ENCODE peak calls at places on chromosomes 16 and 17, in seven cellular contexts. N is CD8-positive, alpha-beta memory T cell; L is body of pancreas; S is ovary; X is ascending aorta; V is DND-41; H is breast epithelium. J is an unnamed sample. For H3K36me3 and H3K4me1, the result is how much of the 10 kb centered on the place peaks cover.

GRCh38 chr17:59219370-59219769 is 941 bp upstream of the GDPD1 start:
- DNase-seq in X (no peak), N (no peak), L (no peak), S (no peak), V (no peak), H (no peak), J (no peak)

GRCh38 chr17:15269690-15270089 is 4.6 kb upstream of the PMP22 start:
- DNase-seq in V (no peak), N (no peak), S (no peak), X (no peak), H (no peak), L (no peak), J (no peak)

GRCh38 chr16:58684001-58684353 is 593 bp downstream of the SLC38A7 start:
- DNase-seq in H (no peak), L (no peak), V (no peak), S (no peak), N (no peak), X (no peak), J (no peak)

GRCh38 chr17:83179378-83179777 is 100.0 kb downstream of the METRNL start:
- DNase-seq in H (peak), N (no peak), V (peak), S (peak), X (peak), L (no peak), J (no peak)

GRCh38 chr16:1899641-1900451 is 18.4 kb downstream of the HS3ST6 start:
- DNase-seq in X (no peak), L (peak), N (no peak), S (no peak), H (no peak), V (no peak), J (no peak)

GRCh38 chr16:83554096-83554495 is 253.7 kb upstream of the HSBP1 start:
- DNase-seq in S (no peak), X (no peak), L (no peak), H (no peak), V (no peak), N (no peak), J (no peak)

GRCh38 chr16:8675183-8676159 is 1.1 kb downstream of the ABAT start:
- DNase-seq in N (peak), H (no peak), X (no peak), V (peak), S (peak), L (peak), J (peak)

GRCh38 chr17:78879679-78880186 is 23.3 kb downstream of the CEP295NL start:
- DNase-seq in H (peak), V (peak), N (no peak), S (peak), X (peak), L (peak), J (peak)

GRCh38 chr16:81445926-81446317 is 1.3 kb downstream of the CMIP start:
- DNase-seq in X (no peak), N (no peak), H (no peak), L (peak), S (no peak), V (no peak), J (no peak)

GRCh38 chr17:77375917-77376651 is 235.3 kb downstream of the SEC14L1 start:
- DNase-seq in S (peak), V (no peak), L (no peak), X (no peak), H (no peak), N (peak), J (peak)

GRCh38 chr16:50146479-50147435 is 6.3 kb upstream of the TENT4B start:
- DNase-seq in V (no peak), N (no peak), X (no peak), L (peak), S (no peak), H (no peak), J (no peak)

GRCh38 chr17:68437979-68438877 is 19.1 kb downstream of the WIPI1 start:
- DNase-seq in X (no peak), H (no peak), L (peak), S (no peak), N (no peak), V (peak), J (no peak)

GRCh38 chr16:83705856-83706255 is 101.9 kb upstream of the HSBP1 start:
- DNase-seq in X (no peak), H (no peak), N (no peak), S (no peak), L (no peak), V (no peak), J (no peak)

GRCh38 chr16:22743401-22743800 is 70.6 kb upstream of the HS3ST2 start:
- DNase-seq in L (no peak), V (no peak), H (no peak), S (no peak), X (no peak), N (no peak), J (no peak)

GRCh38 chr17:60170835-60171752 is 21.3 kb downstream of the CA4 start:
- DNase-seq in S (no peak), X (no peak), H (no peak), L (peak), N (no peak), V (no peak), J (no peak)

GRCh38 chr17:63984651-63985386 is 12.1 kb upstream of the SCN4A start:
- DNase-seq in V (peak), L (no peak), N (peak), X (peak), H (no peak), S (peak), J (peak)

GRCh38 chr17:48181653-48182052 is 74.1 kb downstream of the SNX11 start:
- DNase-seq in N (no peak), L (no peak), H (no peak), S (no peak), V (no peak), X (no peak), J (peak)

GRCh38 chr17:81885869-81886548 is 5.4 kb downstream of the ALYREF start:
- DNase-seq in S (no peak), X (no peak), H (no peak), L (no peak), N (no peak), V (no peak), J (peak)

DNA sequence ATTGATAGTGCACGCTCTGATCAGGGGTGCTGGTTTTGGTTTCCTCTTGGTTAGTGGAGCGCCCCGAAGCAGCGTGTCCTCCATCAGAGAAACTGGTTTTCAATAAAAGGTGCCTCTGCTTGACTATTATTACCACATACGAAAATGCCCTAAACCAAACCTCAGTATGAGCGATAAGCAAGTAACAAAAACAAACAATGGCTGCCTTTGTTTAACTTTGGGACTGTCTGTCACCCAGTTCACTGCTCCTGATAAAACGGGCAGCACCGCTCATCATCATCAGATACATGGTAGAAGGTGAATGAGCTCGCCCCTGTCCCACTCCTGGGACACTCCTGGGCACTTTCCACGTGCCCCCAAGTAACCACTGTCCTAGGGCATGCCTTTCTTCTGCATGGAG is 24.0 kb downstream of the DUSP14 start:
- DNase-seq in X (no peak), L (no peak), H (no peak), S (no peak), N (no peak), V (no peak), J (no peak)
- H3K36me3 ChIP-seq in X (under half), L (under half), H (under half), S (under half), N (under half), V (half or more), J (under half)

GRCh38 chr16:3022208-3022696 is 1.5 kb downstream of the HCFC1R1 start:
- DNase-seq in S (peak), L (peak), V (peak), X (peak), H (peak), N (peak), J (peak)

GRCh38 chr16:3020604-3021448 is 658 bp downstream of the TNFRSF12A start:
- DNase-seq in V (no peak), H (peak), L (peak), X (peak), S (peak), N (peak), J (peak)

GRCh38 chr16:3022697-3023414 is 886 bp downstream of the HCFC1R1 start:
- DNase-seq in L (no peak), V (no peak), X (peak), H (no peak), N (no peak), S (no peak), J (peak)

GRCh38 chr16:3020247-3020603 is at the start of gene TNFRSF12A:
- DNase-seq in N (peak), V (peak), S (peak), H (peak), L (peak), X (peak), J (peak)

GRCh38 chr16:3021449-3022207 is 1.5 kb downstream of the TNFRSF12A start:
- DNase-seq in L (peak), H (peak), N (peak), V (peak), X (peak), S (peak), J (peak)
- H3K4me1 ChIP-seq in L (half or more), H (under half), N (under half), V (half or more), X (under half), S (under half), J (under half)

DNA sequence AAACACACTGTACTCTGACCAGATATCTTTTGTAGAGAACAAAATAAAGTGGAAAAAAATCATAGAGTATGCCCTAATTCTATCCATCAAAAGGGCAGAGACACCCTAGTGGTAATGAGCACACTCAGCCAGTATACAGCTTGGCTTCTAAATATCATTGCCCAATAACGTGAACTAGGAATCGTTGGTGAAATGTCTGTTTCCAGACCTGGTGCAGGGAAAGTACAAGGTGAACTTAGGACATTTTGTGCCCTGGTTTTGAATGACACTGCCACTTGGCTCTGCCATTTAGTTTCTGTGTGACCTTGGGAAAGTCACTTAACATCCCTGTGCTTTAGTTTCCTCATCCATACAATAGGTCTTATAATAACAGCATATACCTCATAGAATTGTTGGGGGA is 13.7 kb downstream of the AMFR start:
- DNase-seq in S (no peak), H (no peak), X (no peak), N (no peak), L (no peak), V (no peak), J (no peak)
- H3K36me3 ChIP-seq in S (under half), H (under half), X (under half), N (under half), L (under half), V (half or more), J (under half)

DNA sequence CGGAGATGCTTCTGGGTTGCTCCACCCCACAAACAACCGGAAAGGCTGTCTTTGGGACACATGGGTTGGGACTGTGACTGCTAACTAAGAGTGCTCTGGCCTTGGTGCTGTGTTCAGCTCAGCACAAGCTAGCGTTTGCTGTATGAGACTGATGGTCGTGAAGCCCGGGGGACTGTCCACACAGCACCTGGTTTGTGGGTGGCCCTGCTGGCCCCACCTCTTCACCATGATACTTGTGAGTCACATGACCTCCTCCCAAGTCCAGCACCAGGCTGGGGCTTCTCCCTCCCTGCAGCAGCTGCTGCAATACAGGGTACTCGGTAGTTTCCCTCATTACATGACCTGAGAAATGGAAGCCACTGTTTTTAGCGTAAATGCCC is 70.6 kb upstream of the GSE1 start:
- DNase-seq in S (no peak), X (no peak), L (no peak), N (no peak), H (no peak), V (no peak), J (peak)
- H3K4me1 ChIP-seq in S (under half), X (under half), L (under half), N (under half), H (under half), V (under half), J (under half)

GRCh38 chr16:11759163-11759834 is 16.6 kb upstream of the TXNDC11 start:
- DNase-seq in S (no peak), V (no peak), N (no peak), X (no peak), H (no peak), L (peak), J (no peak)
- H3K36me3 ChIP-seq in S (under half), V (half or more), N (half or more), X (half or more), H (under half), L (under half), J (half or more)

GRCh38 chr17:43834106-43834505 is 1.2 kb upstream of the MPP3 start:
- DNase-seq in S (no peak), N (no peak), H (no peak), V (no peak), L (peak), X (no peak), J (no peak)

GRCh38 chr17:43832976-43833829 is at the start of gene MPP3:
- DNase-seq in V (no peak), L (peak), X (peak), H (peak), S (peak), N (peak), J (peak)

GRCh38 chr17:43830510-43831145 is 2.3 kb downstream of the MPP3 start:
- DNase-seq in V (no peak), X (no peak), S (no peak), L (no peak), H (no peak), N (no peak), J (no peak)

GRCh38 chr17:43831633-43832032 is 1.3 kb downstream of the MPP3 start:
- DNase-seq in H (no peak), N (no peak), L (no peak), S (no peak), X (no peak), V (no peak), J (no peak)

DNA sequence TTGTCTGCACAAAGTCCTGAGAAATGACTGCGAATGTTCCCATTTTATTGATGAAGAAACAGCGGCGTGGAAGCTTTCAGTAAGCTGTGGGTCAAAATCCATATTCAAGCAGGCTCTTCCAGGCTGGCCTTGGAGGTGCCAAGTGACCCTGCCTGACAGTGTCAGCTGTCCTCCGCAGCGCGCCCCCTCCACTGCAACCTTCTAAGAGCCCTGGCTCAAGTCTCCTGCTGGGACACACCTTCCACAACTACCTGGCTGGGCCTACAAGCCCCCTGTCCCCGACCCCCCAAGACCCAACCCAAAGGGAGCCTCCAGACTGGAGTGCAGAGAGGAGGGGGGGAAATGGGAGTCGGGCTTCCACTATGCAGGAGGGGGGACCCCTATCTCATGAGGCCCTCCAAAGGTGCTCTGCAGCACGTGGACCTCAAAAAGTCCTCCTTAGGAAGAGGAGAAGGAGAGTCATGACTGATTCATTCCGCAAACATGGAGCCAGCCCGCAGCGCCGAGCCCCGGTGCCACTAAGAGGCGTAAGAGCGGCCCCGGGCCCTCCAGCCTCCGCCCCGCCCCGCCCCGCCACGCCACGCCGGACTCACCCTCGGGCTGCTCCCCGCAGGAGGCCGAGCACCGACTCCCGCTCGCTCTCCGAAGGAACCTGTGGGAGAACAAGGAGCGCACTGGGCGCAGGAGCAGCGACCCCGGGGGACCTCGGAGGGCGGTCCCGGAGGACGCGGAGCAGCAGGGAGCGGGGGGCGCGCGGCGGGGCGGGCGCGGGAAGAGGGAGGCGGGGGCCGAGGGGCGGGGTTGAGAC is 574 bp downstream of the MPP3 start:
- DNase-seq in X (peak), S (peak), H (no peak), N (no peak), V (no peak), L (peak), J (peak)
- H3K4me1 ChIP-seq in X (under half), S (under half), H (under half), N (under half), V (under half), L (under half), J (under half)

GRCh38 chr17:80316927-80317705 is 56.5 kb downstream of the RNF213 start:
- DNase-seq in S (no peak), L (no peak), N (no peak), V (no peak), X (no peak), H (no peak), J (no peak)

GRCh38 chr17:80317706-80317980 is 57.0 kb downstream of the RNF213 start:
- DNase-seq in H (no peak), X (no peak), L (no peak), N (no peak), V (no peak), S (no peak), J (no peak)

GRCh38 chr17:80315517-80316182 is 55.0 kb downstream of the RNF213 start:
- DNase-seq in V (no peak), H (no peak), N (no peak), S (no peak), L (no peak), X (no peak), J (no peak)

GRCh38 chr17:80318166-80318565 is 57.5 kb downstream of the RNF213 start:
- DNase-seq in N (no peak), S (no peak), H (no peak), V (no peak), X (peak), L (no peak), J (no peak)

DNA sequence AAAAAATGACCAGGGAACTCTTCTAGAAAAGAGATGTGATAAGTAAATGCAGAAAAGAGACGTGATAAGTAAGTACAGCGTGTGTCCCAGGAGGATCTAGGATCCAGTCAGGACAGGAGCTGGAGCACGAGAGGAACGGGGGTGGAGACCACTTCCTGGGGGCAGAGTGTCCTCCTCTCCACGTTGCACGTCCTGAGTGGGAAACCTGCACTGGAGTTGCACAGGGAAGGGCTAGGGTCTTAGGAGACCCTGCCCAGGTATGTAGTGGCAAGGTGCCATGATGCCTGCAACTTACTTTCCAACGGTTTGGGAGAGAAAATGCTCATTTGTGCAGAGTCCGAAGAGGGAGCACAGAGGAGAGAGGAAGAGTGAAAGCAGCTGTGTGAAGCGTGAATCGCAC is 55.8 kb downstream of the RNF213 start:
- DNase-seq in L (no peak), N (no peak), H (no peak), X (no peak), V (no peak), S (no peak), J (no peak)
- H3K36me3 ChIP-seq in L (under half), N (half or more), H (under half), X (half or more), V (half or more), S (under half), J (under half)

GRCh38 chr17:4807534-4808377 is 804 bp downstream of the PLD2 start:
- DNase-seq in X (peak), H (no peak), N (no peak), L (no peak), S (peak), V (no peak), J (peak)
- H3K4me1 ChIP-seq in X (under half), H (under half), N (under half), L (under half), S (under half), V (under half), J (under half)

GRCh38 chr17:4305224-4305623 is 41.4 kb upstream of the ANKFY1 start:
- DNase-seq in H (no peak), X (no peak), V (no peak), N (no peak), S (no peak), L (no peak), J (no peak)
- H3K36me3 ChIP-seq in H (under half), X (under half), V (half or more), N (under half), S (under half), L (under half), J (under half)